ENCODE peak calls at places on chromosomes 5 and 9, in six cellular contexts. H, N, Q, Y, A and I are unnamed samples.

GRCh38 chr9:80218336-80218735 is 646.6 kb downstream of the TLE4 start:
- DNase-seq in H (no peak), N (no peak), Q (no peak), Y (no peak), A (no peak), I (no peak)

GRCh38 chr9:122228906-122229837 is at the start of gene LHX6:
- DNase-seq in H (no peak), N (no peak), Q (peak; percentile 43), Y (no peak), A (no peak), I (no peak)

GRCh38 chr9:74500584-74500924 is 3.4 kb downstream of the RORB start:
- DNase-seq in H (no peak), N (peak; percentile 17), Q (no peak), Y (no peak), A (no peak), I (no peak)

GRCh38 chr9:113590991-113591898 is 127.7 kb downstream of the RGS3 start:
- DNase-seq in H (peak; percentile 35), N (peak; percentile 91), Q (peak; percentile 85), Y (peak; percentile 68), A (no peak), I (peak; percentile 84)

GRCh38 chr5:160434022-160434531 is 12.4 kb downstream of the PTTG1 start:
- DNase-seq in H (no peak), N (no peak), Q (no peak), Y (no peak), A (no peak), I (peak; percentile 58)

GRCh38 chr5:138706655-138707480 is 46.4 kb upstream of the CTNNA1 start:
- DNase-seq in H (no peak), N (no peak), Q (peak; percentile 92), Y (no peak), A (no peak), I (no peak)

GRCh38 chr9:93248373-93248772 is 64.4 kb downstream of the WNK2 start:
- DNase-seq in H (no peak), N (no peak), Q (no peak), Y (no peak), A (no peak), I (no peak)

GRCh38 chr5:52269395-52269794 is 518.3 kb upstream of the ITGA1 start:
- DNase-seq in H (no peak), N (no peak), Q (no peak), Y (no peak), A (no peak), I (no peak)

GRCh38 chr9:78298046-78298511 is 1.2 kb downstream of the PSAT1 start:
- DNase-seq in H (no peak), N (peak; percentile 19), Q (peak; percentile 39), Y (no peak), A (no peak), I (peak; percentile 49)

GRCh38 chr9:100099722-100100042 is 639 bp downstream of the INVS start:
- DNase-seq in H (no peak), N (no peak), Q (no peak), Y (no peak), A (no peak), I (peak; percentile 32)

GRCh38 chr5:120454094-120454798 is 9.9 kb upstream of the PRR16 start:
- DNase-seq in H (no peak), N (no peak), Q (peak; percentile 90), Y (no peak), A (no peak), I (no peak)

GRCh38 chr5:96195053-96195452 is 233.4 kb upstream of the ELL2 start:
- DNase-seq in H (no peak), N (no peak), Q (peak; percentile 28), Y (no peak), A (no peak), I (no peak)

GRCh38 chr9:85884236-85884635 is 56.7 kb upstream of the NAA35 start:
- DNase-seq in H (no peak), N (no peak), Q (peak; percentile 8), Y (no peak), A (peak; percentile 56), I (no peak)

GRCh38 chr5:75509956-75510355 is 1.5 kb downstream of the CERT1 start:
- DNase-seq in H (no peak), N (no peak), Q (peak; percentile 70), Y (no peak), A (no peak), I (no peak)

GRCh38 chr9:138102246-138103051 is 224.9 kb downstream of the CACNA1B start:
- DNase-seq in H (no peak), N (no peak), Q (no peak), Y (no peak), A (no peak), I (no peak)

GRCh38 chr5:32794086-32794485 is 83.0 kb downstream of the NPR3 start:
- DNase-seq in H (no peak), N (no peak), Q (peak; percentile 27), Y (no peak), A (no peak), I (no peak)

GRCh38 chr9:114282926-114283325 is 40.0 kb upstream of the ORM1 start:
- DNase-seq in H (no peak), N (no peak), Q (peak; percentile 90), Y (peak; percentile 41), A (no peak), I (peak; percentile 62)

GRCh38 chr9:128412120-128412790 is 8.4 kb upstream of the CERCAM start:
- DNase-seq in H (peak; percentile 35), N (peak; percentile 94), Q (peak; percentile 54), Y (peak; percentile 36), A (no peak), I (peak; percentile 87)

GRCh38 chr5:139895647-139896046 is 100.0 kb downstream of the PSD2 start:
- DNase-seq in H (no peak), N (no peak), Q (peak; percentile 34), Y (no peak), A (no peak), I (no peak)

GRCh38 chr5:14258840-14259239 is 115.7 kb downstream of the TRIO start:
- DNase-seq in H (no peak), N (peak; percentile 51), Q (peak; percentile 29), Y (no peak), A (no peak), I (no peak)

GRCh38 chr5:108681079-108681921 is 66.4 kb upstream of the FER start:
- DNase-seq in H (no peak), N (peak; percentile 50), Q (peak; percentile 87), Y (peak; percentile 55), A (peak; percentile 47), I (peak; percentile 39)

GRCh38 chr9:116250881-116251280 is 97.3 kb downstream of the PAPPA start:
- DNase-seq in H (no peak), N (no peak), Q (no peak), Y (no peak), A (no peak), I (no peak)

GRCh38 chr9:37963936-37964739 is 60.2 kb upstream of the SLC25A51 start:
- DNase-seq in H (no peak), N (no peak), Q (peak; percentile 94), Y (no peak), A (peak; percentile 85), I (peak; percentile 44)

GRCh38 chr9:35826071-35826701 is 2.3 kb downstream of the FAM221B start:
- DNase-seq in H (no peak), N (peak; percentile 48), Q (peak; percentile 80), Y (no peak), A (no peak), I (peak; percentile 51)

GRCh38 chr9:112308576-112308975 is 24.8 kb downstream of the PTBP3 start:
- DNase-seq in H (no peak), N (no peak), Q (no peak), Y (peak; percentile 43), A (no peak), I (no peak)

GRCh38 chr9:132141364-132141947 is 20.4 kb upstream of the NTNG2 start:
- DNase-seq in H (no peak), N (no peak), Q (peak; percentile 40), Y (no peak), A (no peak), I (no peak)

GRCh38 chr9:86978986-86979385 is 31.7 kb upstream of the GAS1 start:
- DNase-seq in H (no peak), N (no peak), Q (peak; percentile 73), Y (no peak), A (no peak), I (no peak)

GRCh38 chr9:4197548-4197947 is 102.3 kb downstream of the GLIS3 start:
- DNase-seq in H (no peak), N (no peak), Q (no peak), Y (no peak), A (no peak), I (no peak)

GRCh38 chr5:111463304-111463703 is 49.0 kb downstream of the STARD4 start:
- DNase-seq in H (no peak), N (no peak), Q (no peak), Y (no peak), A (no peak), I (no peak)

GRCh38 chr9:126965541-126966428 is 51.2 kb downstream of the RALGPS1 start:
- DNase-seq in H (peak; percentile 26), N (peak; percentile 65), Q (peak; percentile 79), Y (peak; percentile 2), A (no peak), I (peak; percentile 73)

GRCh38 chr9:7451062-7451461 is 348.5 kb downstream of the DMAC1 start:
- DNase-seq in H (no peak), N (no peak), Q (peak; percentile 49), Y (no peak), A (no peak), I (no peak)

GRCh38 chr9:108041551-108041950 is 552.0 kb upstream of the KLF4 start:
- DNase-seq in H (no peak), N (no peak), Q (peak; percentile 54), Y (no peak), A (peak; percentile 81), I (no peak)

GRCh38 chr5:76716456-76717157 is 681 bp downstream of the F2R start:
- DNase-seq in H (no peak), N (peak; percentile 19), Q (peak; percentile 44), Y (no peak), A (no peak), I (peak; percentile 9)

GRCh38 chr5:61817472-61818326 is 485.6 kb downstream of the ZSWIM6 start:
- DNase-seq in H (no peak), N (peak; percentile 52), Q (peak; percentile 70), Y (peak; percentile 22), A (no peak), I (peak; percentile 56)

GRCh38 chr5:40962207-40962955 is 53.1 kb downstream of the C7 start:
- DNase-seq in H (no peak), N (no peak), Q (no peak), Y (no peak), A (no peak), I (no peak)